ENCODE peak calls at places on chromosomes 16 and 17, in ten cellular contexts. O, K, U, D, W, T, C, F, A and H are unnamed samples. For H3K4me1, the result is how much of the 10 kb centered on the place peaks cover.

GRCh38 chr16:75789237-75789636 is 62.9 kb upstream of the CPHXL start:
- DNase-seq in O (no peak), K (peak), U (no peak), D (no peak), W (no peak), T (no peak), C (no peak), F (peak), A (peak), H (no peak)

GRCh38 chr17:27280527-27280926 is 13.4 kb upstream of the WSB1 start:
- DNase-seq in O (no peak), K (no peak), U (no peak), D (no peak), W (no peak), T (no peak), C (no peak), F (no peak), A (no peak), H (no peak)

GRCh38 chr16:66481081-66481942 is 54.2 kb downstream of the BEAN1 start:
- DNase-seq in O (peak), K (no peak), U (no peak), D (no peak), W (no peak), T (no peak), C (no peak), F (no peak), A (no peak), H (no peak)

GRCh38 chr16:20753727-20754126 is 10.1 kb upstream of the ACSM3 start:
- DNase-seq in O (no peak), K (no peak), U (no peak), D (no peak), W (no peak), T (no peak), C (no peak), F (no peak), A (no peak), H (no peak)

GRCh38 chr17:32490101-32490482 is 3.3 kb downstream of the CDK5R1 start:
- DNase-seq in O (no peak), K (no peak), U (no peak), D (no peak), W (no peak), T (no peak), C (no peak), F (no peak), A (no peak), H (no peak)

GRCh38 chr17:77240976-77241375 is 100.2 kb downstream of the SEC14L1 start:
- DNase-seq in O (no peak), K (no peak), U (no peak), D (no peak), W (no peak), T (no peak), C (no peak), F (no peak), A (no peak), H (no peak)

GRCh38 chr16:67481561-67482259 is 753 bp upstream of the ATP6V0D1 start:
- DNase-seq in O (peak), K (no peak), U (peak), D (no peak), W (no peak), T (peak), C (no peak), F (peak), A (peak), H (peak)

GRCh38 chr17:43616865-43617264 is 44.9 kb downstream of the MEOX1 start:
- DNase-seq in O (no peak), K (no peak), U (no peak), D (no peak), W (no peak), T (no peak), C (no peak), F (no peak), A (no peak), H (no peak)

GRCh38 chr16:67939507-67940435 is 3.1 kb upstream of the PSMB10 start:
- DNase-seq in O (no peak), K (no peak), U (no peak), D (no peak), W (no peak), T (peak), C (peak), F (peak), A (peak), H (no peak)

GRCh38 chr17:8941520-8941919 is 24.0 kb downstream of the PIK3R5 start:
- DNase-seq in O (no peak), K (no peak), U (no peak), D (no peak), W (no peak), T (no peak), C (no peak), F (no peak), A (no peak), H (no peak)

GRCh38 chr16:80997139-80997798 is 9.4 kb downstream of the CMC2 start:
- DNase-seq in O (no peak), K (peak), U (no peak), D (peak), W (no peak), T (no peak), C (no peak), F (peak), A (no peak), H (peak)

GRCh38 chr17:78130080-78130438 is 512 bp upstream of the TMC8 start:
- DNase-seq in O (no peak), K (no peak), U (no peak), D (no peak), W (no peak), T (no peak), C (no peak), F (peak), A (no peak), H (no peak)

GRCh38 chr17:81132770-81133723 is 32.3 kb upstream of the PVALEF start:
- DNase-seq in O (no peak), K (no peak), U (no peak), D (no peak), W (peak), T (no peak), C (no peak), F (no peak), A (no peak), H (peak)

GRCh38 chr17:37598145-37598544 is 11.1 kb downstream of the SYNRG start:
- DNase-seq in O (no peak), K (no peak), U (no peak), D (no peak), W (no peak), T (no peak), C (no peak), F (no peak), A (no peak), H (no peak)

GRCh38 chr17:37592291-37592690 is 16.9 kb downstream of the SYNRG start:
- DNase-seq in O (no peak), K (no peak), U (no peak), D (no peak), W (no peak), T (no peak), C (no peak), F (no peak), A (no peak), H (no peak)
- H3K4me1 ChIP-seq in O (under half), K (under half), U (under half), D (under half), W (under half), T (under half), C (under half), F (under half), A (under half), H (under half)

DNA sequence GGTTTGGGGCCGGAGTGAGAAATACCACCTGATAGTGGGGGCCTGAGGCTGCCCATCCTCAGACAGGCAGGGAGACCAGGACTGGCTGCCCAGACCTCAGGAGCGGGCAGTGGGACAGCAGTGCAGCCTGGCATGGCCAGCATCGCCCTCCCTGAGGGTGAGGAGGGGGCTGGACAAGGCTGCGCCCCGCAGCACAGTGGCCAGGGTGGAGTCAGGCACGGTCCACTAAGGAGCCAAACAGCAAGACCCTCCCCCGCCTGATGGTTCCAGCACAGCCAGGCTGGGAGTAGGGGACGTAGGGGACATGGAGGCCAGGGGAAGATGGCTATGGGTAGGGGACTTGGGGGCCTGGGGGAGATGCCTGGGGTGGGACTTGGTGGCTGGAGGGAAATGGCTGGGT is 3.3 kb downstream of the ZNF598 start:
- DNase-seq in O (no peak), K (no peak), U (no peak), D (no peak), W (no peak), T (no peak), C (peak), F (no peak), A (no peak), H (no peak)
- H3K4me1 ChIP-seq in O (under half), K (half or more), U (half or more), D (under half), W (under half), T (under half), C (under half), F (under half), A (under half), H (under half)

GRCh38 chr17:28662527-28662829 is 473 bp downstream of the SUPT6H start:
- DNase-seq in O (no peak), K (no peak), U (no peak), D (no peak), W (no peak), T (no peak), C (no peak), F (no peak), A (no peak), H (no peak)
- H3K4me1 ChIP-seq in O (under half), K (under half), U (half or more), D (under half), W (under half), T (under half), C (under half), F (under half), A (under half), H (under half)

GRCh38 chr16:82955836-82956348 is 329.1 kb downstream of the CDH13 start:
- DNase-seq in O (no peak), K (no peak), U (no peak), D (no peak), W (no peak), T (no peak), C (no peak), F (no peak), A (no peak), H (no peak)
- H3K4me1 ChIP-seq in O (under half), K (under half), U (under half), D (under half), W (under half), T (under half), C (under half), F (under half), A (under half), H (under half)

GRCh38 chr16:2966803-2967184 is 2.4 kb upstream of the PAQR4 start:
- DNase-seq in O (peak), K (no peak), U (no peak), D (no peak), W (no peak), T (no peak), C (peak), F (no peak), A (no peak), H (no peak)
- H3K4me1 ChIP-seq in O (under half), K (under half), U (half or more), D (under half), W (under half), T (under half), C (under half), F (half or more), A (under half), H (under half)

GRCh38 chr16:17367932-17368331 is 102.8 kb downstream of the XYLT1 start:
- DNase-seq in O (no peak), K (no peak), U (no peak), D (no peak), W (no peak), T (peak), C (no peak), F (peak), A (no peak), H (no peak)
- H3K4me1 ChIP-seq in O (under half), K (under half), U (half or more), D (half or more), W (under half), T (under half), C (under half), F (half or more), A (under half), H (under half)

GRCh38 chr17:59762022-59762825 is 54.8 kb downstream of the VMP1 start:
- DNase-seq in O (no peak), K (peak), U (no peak), D (no peak), W (no peak), T (no peak), C (no peak), F (no peak), A (no peak), H (no peak)
- H3K4me1 ChIP-seq in O (under half), K (half or more), U (half or more), D (under half), W (half or more), T (under half), C (under half), F (under half), A (under half), H (under half)

GRCh38 chr17:57944796-57945362 is 10.3 kb downstream of the CUEDC1 start:
- DNase-seq in O (no peak), K (no peak), U (no peak), D (no peak), W (no peak), T (no peak), C (no peak), F (no peak), A (no peak), H (no peak)
- H3K4me1 ChIP-seq in O (half or more), K (half or more), U (half or more), D (half or more), W (half or more), T (under half), C (under half), F (half or more), A (under half), H (under half)

DNA sequence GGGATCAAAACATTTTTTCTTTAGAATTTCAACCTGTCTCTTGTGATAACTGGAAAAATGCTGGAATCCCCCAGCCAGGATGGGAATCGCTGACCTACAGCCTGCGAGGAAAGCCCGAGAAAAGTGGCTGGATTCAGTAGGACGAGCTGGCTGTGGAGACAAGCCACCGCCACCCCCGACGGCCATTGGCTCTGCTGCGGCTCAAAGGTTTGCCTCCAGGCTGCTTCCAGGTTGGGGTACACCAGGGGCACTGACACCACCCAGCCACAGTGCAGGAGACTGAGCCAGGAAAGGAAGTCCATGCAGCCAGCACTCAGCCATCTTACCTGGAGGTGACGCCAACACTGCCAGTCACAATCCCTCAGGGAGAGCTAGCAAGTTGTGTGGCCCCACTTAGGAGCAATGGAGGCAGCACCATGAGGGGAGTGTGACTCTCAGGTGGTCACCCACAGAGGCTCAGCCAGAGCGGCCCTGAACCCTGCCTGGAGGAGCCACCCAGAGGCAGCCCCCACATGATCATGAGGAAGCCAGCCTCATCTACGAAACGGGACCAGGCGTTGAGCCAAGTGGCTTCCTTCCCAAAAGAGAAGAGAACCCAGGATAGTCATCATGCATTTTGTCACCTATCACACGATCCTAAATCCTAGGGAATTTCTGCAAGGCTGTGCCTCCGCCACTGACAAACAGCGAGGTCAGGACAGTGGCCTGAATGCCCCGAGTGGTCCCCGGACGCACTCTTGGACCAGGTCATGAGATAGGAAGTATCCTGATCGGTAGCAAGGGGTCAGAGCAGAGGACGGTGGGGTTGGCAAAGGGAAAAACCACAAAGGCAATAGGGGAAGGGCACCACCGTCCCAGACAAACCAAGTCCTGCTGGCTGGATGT is 84.8 kb downstream of the RBFOX3 start:
- DNase-seq in O (no peak), K (no peak), U (no peak), D (no peak), W (no peak), T (no peak), C (no peak), F (no peak), A (no peak), H (no peak)
- H3K4me1 ChIP-seq in O (under half), K (under half), U (under half), D (under half), W (under half), T (under half), C (under half), F (under half), A (under half), H (under half)